ENCODE peak calls at places on chromosomes 6 and 20, in seven cellular contexts. J, F, X, C, D, H and Z are unnamed samples.

GRCh38 chr20:49380245-49380875 is 102.1 kb downstream of the KCNB1 start:
- DNase-seq in J (no peak), C (no peak), F (no peak), D (peak; percentile 71), H (peak; percentile 50), X (no peak), Z (no peak)

GRCh38 chr6:1325471-1326309 is 13.8 kb downstream of the FOXQ1 start:
- DNase-seq in X (peak; percentile 98), J (no peak), H (no peak), F (no peak), C (no peak), D (no peak), Z (peak; percentile 99)

GRCh38 chr6:81751388-81752083 is 945 bp downstream of the TENT5A start:
- DNase-seq in C (peak; percentile 61), H (peak; percentile 62), D (peak; percentile 44), F (peak; percentile 12), X (no peak), J (peak; percentile 1), Z (no peak)

GRCh38 chr6:37877373-37878149 is 58.0 kb downstream of the ZFAND3 start:
- DNase-seq in C (no peak), J (no peak), F (no peak), X (no peak), D (no peak), H (no peak), Z (no peak)

GRCh38 chr6:35583893-35584688 is 71.4 kb upstream of the TULP1 start:
- DNase-seq in F (peak; percentile 60), H (peak; percentile 79), J (peak; percentile 57), X (peak; percentile 73), D (peak; percentile 75), C (peak; percentile 74), Z (peak; percentile 62)

GRCh38 chr6:40962241-40962640 is 76.8 kb downstream of the UNC5CL start:
- DNase-seq in D (no peak), X (peak; percentile 99), C (no peak), F (no peak), H (no peak), J (no peak), Z (peak; percentile 99)

GRCh38 chr6:39092124-39092523 is 22.9 kb downstream of the SAYSD1 start:
- DNase-seq in J (no peak), C (no peak), F (no peak), H (peak; percentile 62), X (no peak), D (peak; percentile 45), Z (peak; percentile 32)

GRCh38 chr6:140480852-140481251 is 1106.4 kb upstream of the CITED2 start:
- DNase-seq in F (no peak), H (no peak), X (no peak), J (no peak), D (no peak), C (no peak), Z (no peak)

GRCh38 chr6:152572395-152573061 is 64.6 kb downstream of the SYNE1 start:
- DNase-seq in H (no peak), D (no peak), C (no peak), F (no peak), X (peak; percentile 5), J (no peak), Z (no peak)

GRCh38 chr6:47343631-47344421 is 34.1 kb upstream of the TNFRSF21 start:
- DNase-seq in J (no peak), H (no peak), C (peak; percentile 41), D (no peak), X (no peak), F (no peak), Z (peak; percentile 53)

GRCh38 chr20:31822421-31823330 is 3.5 kb downstream of the MYLK2 start:
- DNase-seq in F (peak; percentile 70), D (peak; percentile 92), J (peak; percentile 65), H (peak; percentile 89), C (peak; percentile 66), X (peak; percentile 91), Z (peak; percentile 71)

GRCh38 chr6:169073311-169073710 is 180.3 kb downstream of the THBS2 start:
- DNase-seq in J (no peak), X (peak; percentile 93), D (no peak), C (no peak), F (no peak), H (no peak), Z (no peak)

GRCh38 chr6:3418521-3419060 is 38.3 kb downstream of the SLC22A23 start:
- DNase-seq in J (no peak), H (no peak), X (no peak), D (no peak), F (no peak), C (peak; percentile 66), Z (no peak)

GRCh38 chr6:42007753-42008528 is 42.4 kb upstream of the TAF8 start:
- DNase-seq in H (no peak), C (no peak), D (no peak), X (no peak), J (no peak), F (no peak), Z (no peak)

GRCh38 chr6:137800749-137801148 is 66.3 kb upstream of the TNFAIP3 start:
- DNase-seq in D (no peak), X (no peak), J (no peak), F (no peak), C (no peak), H (no peak), Z (no peak)

GRCh38 chr6:68776382-68776781 is 141.3 kb downstream of the ADGRB3 start:
- DNase-seq in J (no peak), C (no peak), F (no peak), X (no peak), H (no peak), D (no peak), Z (no peak)

GRCh38 chr6:8588176-8588575 is 152.8 kb upstream of the SLC35B3 start:
- DNase-seq in C (no peak), X (no peak), J (no peak), D (no peak), H (no peak), F (no peak), Z (no peak)

GRCh38 chr20:25195014-25195961 is at the start of gene ENTPD6:
- DNase-seq in J (peak; percentile 90), D (peak; percentile 81), F (peak; percentile 94), C (peak; percentile 94), H (peak; percentile 93), X (peak; percentile 81), Z (peak; percentile 69)

GRCh38 chr6:39128106-39128505 is 13.1 kb upstream of the SAYSD1 start:
- DNase-seq in D (no peak), F (no peak), J (no peak), H (no peak), X (no peak), C (no peak), Z (no peak)

GRCh38 chr6:113672691-113673149 is 184.4 kb upstream of the MARCKS start:
- DNase-seq in C (no peak), J (no peak), F (no peak), X (peak; percentile 29), D (no peak), H (peak; percentile 20), Z (no peak)

GRCh38 chr6:35737413-35738211 is 780 bp downstream of the ARMC12 start:
- DNase-seq in F (no peak), J (no peak), H (no peak), D (no peak), C (peak; percentile 24), X (peak; percentile 64), Z (peak; percentile 77)

GRCh38 chr6:82612475-82612874 is 248.9 kb downstream of the TPBG start:
- DNase-seq in J (no peak), D (no peak), F (no peak), C (no peak), X (no peak), H (no peak), Z (no peak)

GRCh38 chr6:142545147-142545546 is 243.3 kb downstream of the ADGRG6 start:
- DNase-seq in C (no peak), J (no peak), X (no peak), F (no peak), H (no peak), D (no peak), Z (no peak)

GRCh38 chr20:44400671-44401051 is 45.2 kb downstream of the HNF4A start:
- DNase-seq in H (no peak), X (no peak), J (no peak), C (peak; percentile 35), D (no peak), F (no peak), Z (no peak)

GRCh38 chr6:132300323-132300949 is 100.8 kb downstream of the MOXD1 start:
- DNase-seq in F (no peak), H (peak; percentile 77), X (peak; percentile 51), C (peak; percentile 29), J (no peak), D (peak; percentile 41), Z (peak; percentile 18)

GRCh38 chr6:51844391-51844735 is 243.1 kb downstream of the PKHD1 start:
- DNase-seq in C (no peak), H (peak; percentile 55), X (no peak), J (no peak), D (peak; percentile 42), F (no peak), Z (no peak)

GRCh38 chr6:104484626-104485025 is 375.1 kb downstream of the HACE1 start:
- DNase-seq in X (no peak), C (no peak), H (no peak), F (no peak), D (no peak), J (no peak), Z (no peak)

GRCh38 chr6:28648878-28649375 is 123.2 kb downstream of the GPX5 start:
- DNase-seq in J (no peak), F (no peak), C (no peak), H (no peak), X (no peak), D (no peak), Z (no peak)

GRCh38 chr6:167987811-167988495 is 9.5 kb upstream of the KIF25 start:
- DNase-seq in H (no peak), J (no peak), D (no peak), F (no peak), C (no peak), X (no peak), Z (no peak)